ENCODE peak calls at places on chromosomes 16 and 17, in seven cellular contexts. One of them, this sample, is unnamed.

GRCh38 chr17:30208214-30208613 is 27.3 kb downstream of the SLC6A4 start:
- DNase-seq in erythroblast: no peak
- DNase-seq in HEK293T: no peak
- DNase-seq in NCI-H510A treated with DMSO at 0.1 percent for 48 hours: no peak
- DNase-seq in AG08395: no peak
- DNase-seq in T-helper 1 cell: no peak
- DNase-seq in EL: no peak
- DNase-seq in this sample: no peak

GRCh38 chr17:75091855-75092327 is 4.1 kb downstream of the SLC16A5 start:
- DNase-seq in T-helper 1 cell: no peak
- DNase-seq in HEK293T: no peak
- DNase-seq in EL: no peak
- DNase-seq in erythroblast: peak
- DNase-seq in AG08395: no peak
- DNase-seq in NCI-H510A treated with DMSO at 0.1 percent for 48 hours: no peak
- DNase-seq in this sample: no peak

GRCh38 chr16:27217256-27217655 is 13.9 kb downstream of the KDM8 start:
- DNase-seq in EL: peak
- DNase-seq in erythroblast: no peak
- DNase-seq in AG08395: peak
- DNase-seq in T-helper 1 cell: no peak
- DNase-seq in NCI-H510A treated with DMSO at 0.1 percent for 48 hours: no peak
- DNase-seq in HEK293T: peak
- DNase-seq in this sample: no peak

GRCh38 chr16:18013863-18014262 is 322.7 kb downstream of the NPIPA8 start:
- DNase-seq in AG08395: no peak
- DNase-seq in erythroblast: no peak
- DNase-seq in NCI-H510A treated with DMSO at 0.1 percent for 48 hours: no peak
- DNase-seq in HEK293T: no peak
- DNase-seq in T-helper 1 cell: no peak
- DNase-seq in EL: no peak
- DNase-seq in this sample: no peak

GRCh38 chr17:69733171-69734014 is 318.9 kb downstream of the MAP2K6 start:
- DNase-seq in T-helper 1 cell: no peak
- DNase-seq in HEK293T: no peak
- DNase-seq in NCI-H510A treated with DMSO at 0.1 percent for 48 hours: peak
- DNase-seq in AG08395: peak
- DNase-seq in erythroblast: no peak
- DNase-seq in EL: peak
- DNase-seq in this sample: no peak

GRCh38 chr17:82098939-82099765 is 1.1 kb upstream of the FASN start:
- DNase-seq in T-helper 1 cell: no peak
- DNase-seq in EL: no peak
- DNase-seq in erythroblast: peak
- DNase-seq in NCI-H510A treated with DMSO at 0.1 percent for 48 hours: no peak
- DNase-seq in AG08395: no peak
- DNase-seq in HEK293T: no peak
- DNase-seq in this sample: peak

GRCh38 chr16:55552621-55553020 is 13.9 kb upstream of the CAPNS2 start:
- DNase-seq in T-helper 1 cell: no peak
- DNase-seq in AG08395: peak
- DNase-seq in NCI-H510A treated with DMSO at 0.1 percent for 48 hours: no peak
- DNase-seq in erythroblast: no peak
- DNase-seq in EL: peak
- DNase-seq in HEK293T: no peak
- DNase-seq in this sample: no peak

GRCh38 chr16:48003226-48003907 is 152.4 kb downstream of the ABCC12 start:
- DNase-seq in T-helper 1 cell: no peak
- DNase-seq in NCI-H510A treated with DMSO at 0.1 percent for 48 hours: no peak
- DNase-seq in AG08395: peak
- DNase-seq in EL: no peak
- DNase-seq in HEK293T: no peak
- DNase-seq in erythroblast: no peak
- DNase-seq in this sample: no peak

GRCh38 chr16:1964046-1964505 is 550 bp downstream of the RPS2 start:
- DNase-seq in EL: no peak
- DNase-seq in NCI-H510A treated with DMSO at 0.1 percent for 48 hours: no peak
- DNase-seq in erythroblast: peak
- DNase-seq in T-helper 1 cell: peak
- DNase-seq in AG08395: no peak
- DNase-seq in HEK293T: no peak
- DNase-seq in this sample: no peak

GRCh38 chr17:6506679-6507231 is 49.6 kb downstream of the PITPNM3 start:
- DNase-seq in T-helper 1 cell: no peak
- DNase-seq in HEK293T: no peak
- DNase-seq in AG08395: peak
- DNase-seq in erythroblast: no peak
- DNase-seq in NCI-H510A treated with DMSO at 0.1 percent for 48 hours: no peak
- DNase-seq in EL: peak
- DNase-seq in this sample: no peak

GRCh38 chr16:49793244-49793643 is 62.7 kb downstream of the ZNF423 start:
- DNase-seq in EL: no peak
- DNase-seq in NCI-H510A treated with DMSO at 0.1 percent for 48 hours: no peak
- DNase-seq in T-helper 1 cell: no peak
- DNase-seq in HEK293T: no peak
- DNase-seq in erythroblast: no peak
- DNase-seq in AG08395: no peak
- DNase-seq in this sample: no peak

GRCh38 chr17:65515959-65516948 is 45.2 kb downstream of the AXIN2 start:
- DNase-seq in NCI-H510A treated with DMSO at 0.1 percent for 48 hours: no peak
- DNase-seq in AG08395: peak
- DNase-seq in EL: no peak
- DNase-seq in T-helper 1 cell: no peak
- DNase-seq in HEK293T: no peak
- DNase-seq in erythroblast: no peak
- DNase-seq in this sample: no peak